ENCODE peak calls at places on chromosomes 16 and 17, in six cellular contexts. X is LoVo, M is lung microvascular endothelial cell, T is fibroblast of pulmonary artery, Z is hippocampal formation, A is GM23338. C is an unnamed sample.

GRCh38 chr16:54633943-54634362 is 296.7 kb upstream of the IRX5 start:
- DNase-seq in M (peak), T (peak), A (peak), X (no peak), Z (no peak), C (peak)

GRCh38 chr17:1865252-1866037 is 35.6 kb downstream of the RPA1 start:
- DNase-seq in T (peak), M (peak), X (peak), Z (no peak), A (peak), C (peak)

GRCh38 chr16:48113471-48113870 is 42.3 kb downstream of the ABCC12 start:
- DNase-seq in Z (no peak), T (no peak), X (no peak), A (peak), M (no peak), C (no peak)

GRCh38 chr16:10168258-10168657 is 14.0 kb downstream of the GRIN2A start:
- DNase-seq in Z (no peak), T (no peak), X (no peak), M (no peak), A (no peak), C (no peak)

GRCh38 chr16:1964046-1964505 is 550 bp downstream of the RPS2 start:
- DNase-seq in X (no peak), T (peak), Z (no peak), M (peak), A (no peak), C (peak)

GRCh38 chr17:45228985-45229517 is 7.4 kb downstream of the FMNL1 start:
- DNase-seq in T (peak), M (peak), X (no peak), A (peak), Z (peak), C (no peak)

GRCh38 chr17:46851029-46851741 is at the start of gene WNT9B:
- DNase-seq in T (no peak), Z (no peak), M (no peak), A (peak), X (peak), C (no peak)

GRCh38 chr17:61519139-61519538 is 66.9 kb downstream of the TBX4 start:
- DNase-seq in X (no peak), T (no peak), M (no peak), A (no peak), Z (no peak), C (no peak)

GRCh38 chr17:27294689-27295630 is 1.0 kb downstream of the WSB1 start:
- DNase-seq in M (peak), X (peak), Z (no peak), A (peak), T (peak), C (peak)

GRCh38 chr17:50638851-50639767 is 4.4 kb downstream of the ABCC3 start:
- DNase-seq in A (no peak), X (peak), T (peak), Z (peak), M (peak), C (peak)

GRCh38 chr16:20910781-20911321 is 10.3 kb downstream of the LYRM1 start:
- DNase-seq in Z (no peak), A (no peak), M (peak), T (peak), X (peak), C (peak)

GRCh38 chr17:77409282-77410161 is 268.8 kb downstream of the SEC14L1 start:
- DNase-seq in Z (no peak), X (no peak), T (peak), A (peak), M (no peak), C (no peak)

GRCh38 chr16:68612996-68613395 is 32.1 kb upstream of the CDH3 start:
- DNase-seq in T (no peak), M (no peak), Z (no peak), A (no peak), X (no peak), C (no peak)

GRCh38 chr17:40065041-40065770 is 2.4 kb downstream of the THRA start:
- DNase-seq in T (peak), X (no peak), A (no peak), Z (no peak), M (no peak), C (peak)

GRCh38 chr17:37761065-37761464 is 16.2 kb upstream of the HNF1B start:
- DNase-seq in Z (no peak), X (no peak), A (no peak), T (no peak), M (peak), C (no peak)

GRCh38 chr16:88491001-88491559 is 38.0 kb downstream of the ZFPM1 start:
- DNase-seq in M (no peak), X (no peak), A (no peak), Z (no peak), T (no peak), C (no peak)

GRCh38 chr16:49407873-49408565 is 34.4 kb downstream of the C16orf78 start:
- DNase-seq in X (peak), Z (peak), M (peak), A (peak), T (peak), C (peak)

GRCh38 chr17:41308251-41308917 is 725 bp downstream of the KRTAP16-1 start:
- DNase-seq in Z (peak), T (no peak), M (no peak), X (no peak), A (no peak), C (no peak)

GRCh38 chr16:4521971-4522623 is 16.5 kb downstream of the CDIP1 start:
- DNase-seq in T (peak), A (peak), X (no peak), M (no peak), Z (peak), C (no peak)

GRCh38 chr17:40978752-40979151 is 5.4 kb downstream of the KRT40 start:
- DNase-seq in X (no peak), Z (no peak), M (no peak), A (no peak), T (no peak), C (no peak)

GRCh38 chr17:80773243-80773991 is 218.2 kb upstream of the CHMP6 start:
- DNase-seq in Z (peak), T (no peak), A (peak), X (no peak), M (no peak), C (no peak)

GRCh38 chr17:58086953-58087352 is 3.7 kb downstream of the DYNLL2 start:
- DNase-seq in A (no peak), T (no peak), X (no peak), M (no peak), Z (no peak), C (no peak)

GRCh38 chr17:79956853-79957252 is 78.8 kb downstream of the TBC1D16 start:
- DNase-seq in A (no peak), Z (no peak), T (no peak), M (no peak), X (no peak), C (no peak)

GRCh38 chr17:31481783-31482081 is 90.3 kb downstream of the RAB11FIP4 start:
- DNase-seq in M (no peak), Z (no peak), X (no peak), A (no peak), T (no peak), C (no peak)

GRCh38 chr16:67169642-67170167 is 633 bp upstream of the NOL3 start:
- DNase-seq in M (peak), X (no peak), Z (no peak), A (peak), T (no peak), C (peak)

GRCh38 chr17:69424287-69425041 is 10.0 kb downstream of the MAP2K6 start:
- DNase-seq in T (no peak), Z (no peak), A (no peak), M (peak), X (no peak), C (peak)

GRCh38 chr17:48701864-48702532 is 20.3 kb downstream of the PRAC1 start:
- DNase-seq in X (no peak), M (no peak), Z (no peak), T (no peak), A (no peak), C (no peak)

GRCh38 chr16:53893731-53894435 is 189.9 kb downstream of the FTO start:
- DNase-seq in A (no peak), T (peak), X (no peak), M (peak), Z (no peak), C (peak)

GRCh38 chr16:19389246-19389645 is 28.4 kb upstream of the TMC5 start:
- DNase-seq in T (peak), M (peak), Z (no peak), A (peak), X (peak), C (peak)

GRCh38 chr16:11799509-11800384 is 2.7 kb upstream of the ZC3H7A start:
- DNase-seq in Z (no peak), A (no peak), M (no peak), X (no peak), T (no peak), C (no peak)

GRCh38 chr17:34199449-34199848 is 55.6 kb upstream of the CCL2 start:
- DNase-seq in Z (no peak), A (no peak), M (no peak), X (no peak), T (no peak), C (no peak)

GRCh38 chr17:80795737-80796136 is 195.9 kb upstream of the CHMP6 start:
- DNase-seq in X (no peak), T (peak), A (no peak), M (peak), Z (peak), C (no peak)

GRCh38 chr16:24850289-24850931 is 4.6 kb downstream of the SLC5A11 start:
- DNase-seq in T (peak), Z (no peak), A (no peak), M (peak), X (no peak), C (no peak)

C was measured in endothelial cell of umbilical vein.